ENCODE peak calls at places on chromosomes 4 and X, in ten cellular contexts. One of them, this sample, is unnamed.

GRCh38 chrX:136176399-136176825 is 29.1 kb downstream of the FHL1 start:
- DNase-seq in heart right ventricle: no peak
- DNase-seq in tibial nerve: peak
- DNase-seq in endodermal cell: no peak
- DNase-seq in H1: no peak
- DNase-seq in IMR-90: peak
- DNase-seq in stomach: no peak
- DNase-seq in OCI-LY7: no peak
- DNase-seq in choroid plexus epithelial cell: peak
- DNase-seq in HFF-Myc: no peak
- DNase-seq in this sample: peak

GRCh38 chrX:47321978-47322377 is 48.4 kb upstream of the ZNF157 start:
- DNase-seq in IMR-90: no peak
- DNase-seq in HFF-Myc: no peak
- DNase-seq in choroid plexus epithelial cell: no peak
- DNase-seq in heart right ventricle: no peak
- DNase-seq in tibial nerve: no peak
- DNase-seq in stomach: no peak
- DNase-seq in endodermal cell: peak
- DNase-seq in OCI-LY7: no peak
- DNase-seq in H1: peak
- DNase-seq in this sample: no peak

GRCh38 chr4:38371391-38371851 is 292.6 kb upstream of the KLF3 start:
- DNase-seq in HFF-Myc: no peak
- DNase-seq in choroid plexus epithelial cell: peak
- DNase-seq in endodermal cell: no peak
- DNase-seq in IMR-90: peak
- DNase-seq in heart right ventricle: no peak
- DNase-seq in tibial nerve: no peak
- DNase-seq in stomach: no peak
- DNase-seq in H1: no peak
- DNase-seq in OCI-LY7: no peak
- DNase-seq in this sample: peak

GRCh38 chr4:74062954-74063353 is 24.5 kb upstream of the CXCL3 start:
- DNase-seq in tibial nerve: no peak
- DNase-seq in H1: no peak
- DNase-seq in IMR-90: no peak
- DNase-seq in endodermal cell: no peak
- DNase-seq in choroid plexus epithelial cell: no peak
- DNase-seq in HFF-Myc: no peak
- DNase-seq in OCI-LY7: no peak
- DNase-seq in stomach: no peak
- DNase-seq in heart right ventricle: no peak
- DNase-seq in this sample: no peak

GRCh38 chrX:115322375-115322774 is 32.9 kb downstream of the LUZP4 start:
- DNase-seq in tibial nerve: no peak
- DNase-seq in choroid plexus epithelial cell: no peak
- DNase-seq in stomach: no peak
- DNase-seq in HFF-Myc: no peak
- DNase-seq in IMR-90: no peak
- DNase-seq in endodermal cell: no peak
- DNase-seq in OCI-LY7: no peak
- DNase-seq in H1: no peak
- DNase-seq in heart right ventricle: no peak
- DNase-seq in this sample: no peak

GRCh38 chr4:37524267-37524666 is 161.9 kb downstream of the RELL1 start:
- DNase-seq in IMR-90: no peak
- DNase-seq in endodermal cell: no peak
- DNase-seq in H1: no peak
- DNase-seq in OCI-LY7: no peak
- DNase-seq in heart right ventricle: no peak
- DNase-seq in stomach: no peak
- DNase-seq in choroid plexus epithelial cell: no peak
- DNase-seq in tibial nerve: no peak
- DNase-seq in HFF-Myc: no peak
- DNase-seq in this sample: no peak

GRCh38 chrX:51047950-51048349 is 137.4 kb downstream of the BMP15 start:
- DNase-seq in HFF-Myc: no peak
- DNase-seq in choroid plexus epithelial cell: no peak
- DNase-seq in tibial nerve: no peak
- DNase-seq in endodermal cell: no peak
- DNase-seq in heart right ventricle: no peak
- DNase-seq in IMR-90: no peak
- DNase-seq in H1: no peak
- DNase-seq in OCI-LY7: no peak
- DNase-seq in stomach: no peak
- DNase-seq in this sample: no peak

GRCh38 chrX:103513067-103513466 is 6.2 kb downstream of the RAB40A start:
- DNase-seq in tibial nerve: no peak
- DNase-seq in H1: no peak
- DNase-seq in HFF-Myc: no peak
- DNase-seq in heart right ventricle: no peak
- DNase-seq in choroid plexus epithelial cell: peak
- DNase-seq in stomach: no peak
- DNase-seq in OCI-LY7: no peak
- DNase-seq in endodermal cell: peak
- DNase-seq in IMR-90: no peak
- DNase-seq in this sample: no peak

DNA sequence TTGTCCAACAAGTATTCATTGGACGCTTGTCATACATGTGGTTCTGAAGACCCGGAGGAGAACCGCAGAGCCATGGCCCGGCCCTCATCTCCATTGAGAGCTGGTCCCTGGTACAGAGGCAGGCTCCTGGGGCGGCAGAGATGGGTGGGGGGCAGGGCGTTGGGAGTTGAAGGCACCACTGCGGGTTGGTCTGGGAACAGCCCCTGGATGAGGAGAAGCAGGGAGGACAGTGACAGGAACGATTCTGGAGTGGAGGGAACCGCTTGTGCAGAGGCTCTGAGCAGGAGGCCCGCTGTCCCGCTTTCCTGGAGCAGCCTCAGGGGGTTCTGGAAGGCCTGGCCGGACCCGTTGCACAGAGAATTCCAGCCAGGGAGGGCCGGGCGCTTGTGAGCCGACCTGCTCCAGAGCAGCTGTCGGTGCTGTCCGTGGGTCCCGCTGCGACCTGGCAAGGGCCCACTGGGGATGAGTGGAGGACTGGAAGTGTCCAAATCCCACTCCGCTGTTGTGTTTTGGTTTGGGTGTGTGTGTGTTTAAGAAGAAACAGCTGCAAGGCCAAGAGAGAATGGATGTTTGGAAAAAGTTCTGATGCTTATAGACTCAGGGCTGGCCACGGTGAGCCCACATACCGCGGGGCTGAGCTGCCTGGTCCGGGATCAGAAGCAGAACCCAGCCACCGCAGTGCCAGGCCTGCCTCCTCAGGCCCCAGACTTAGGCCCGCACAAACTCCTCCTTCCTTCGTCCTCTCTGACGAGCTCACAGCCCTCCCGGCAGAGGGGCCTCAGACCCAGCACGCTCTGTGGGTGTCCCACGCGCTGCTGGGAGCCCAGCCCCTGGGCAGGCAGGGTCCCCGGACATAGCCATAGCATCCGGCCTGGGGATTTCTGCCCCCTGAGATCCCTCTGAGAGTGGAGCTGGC is 73.8 kb downstream of the HTRA3 start:
- DNase-seq in OCI-LY7: no peak
- DNase-seq in tibial nerve: no peak
- DNase-seq in stomach: peak
- DNase-seq in IMR-90: no peak
- DNase-seq in H1: no peak
- DNase-seq in heart right ventricle: peak
- DNase-seq in HFF-Myc: no peak
- DNase-seq in endodermal cell: peak
- DNase-seq in choroid plexus epithelial cell: no peak
- DNase-seq in this sample: no peak
- TF ChIP-seq CTCF in OCI-LY7: no peak
- TF ChIP-seq CTCF in tibial nerve: no peak
- TF ChIP-seq CTCF in stomach: no peak
- TF ChIP-seq CTCF in IMR-90: no peak
- TF ChIP-seq CTCF in H1: no peak
- TF ChIP-seq CTCF in heart right ventricle: no peak
- TF ChIP-seq CTCF in HFF-Myc: no peak
- TF ChIP-seq CTCF in endodermal cell: no peak
- TF ChIP-seq CTCF in choroid plexus epithelial cell: no peak
- TF ChIP-seq CTCF in this sample: no peak

DNA sequence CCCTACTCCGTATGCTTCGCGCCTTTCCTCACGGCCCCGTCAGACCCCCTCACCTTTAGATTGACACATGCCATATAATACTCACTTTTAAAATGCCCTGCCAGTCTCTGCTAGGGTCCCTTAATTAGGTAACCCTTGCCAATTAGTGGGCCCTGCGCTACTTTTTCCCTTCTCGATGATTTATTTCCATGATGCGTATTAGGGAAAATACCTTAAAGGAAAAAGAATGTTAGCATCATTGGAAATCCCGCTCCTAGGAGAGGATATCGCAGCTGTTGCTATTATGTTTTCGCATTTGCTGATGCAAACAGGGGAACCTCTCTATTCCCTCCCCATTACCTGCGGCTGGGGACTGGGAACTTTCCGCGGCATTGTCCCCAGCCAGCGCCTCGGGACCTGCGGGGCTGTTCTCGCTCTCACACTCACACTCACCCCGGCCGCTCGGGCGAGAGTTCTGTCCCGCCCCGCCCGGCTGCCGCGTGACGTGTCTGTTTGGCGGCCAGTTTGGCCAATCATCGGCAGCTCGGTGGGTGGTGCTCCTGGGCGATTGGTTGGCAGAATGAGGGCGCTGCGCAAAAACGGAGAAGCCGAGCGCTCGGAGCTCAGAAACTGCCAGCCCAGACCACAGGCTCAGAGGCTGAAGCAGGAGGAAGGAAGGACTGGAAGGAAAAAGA is at the start of gene PCDH10:
- DNase-seq in tibial nerve: peak
- DNase-seq in stomach: peak
- DNase-seq in OCI-LY7: no peak
- DNase-seq in endodermal cell: peak
- DNase-seq in heart right ventricle: peak
- DNase-seq in IMR-90: peak
- DNase-seq in choroid plexus epithelial cell: peak
- DNase-seq in HFF-Myc: peak
- DNase-seq in H1: peak
- DNase-seq in this sample: peak
- H3K4me3 ChIP-seq in tibial nerve: peak
- H3K4me3 ChIP-seq in stomach: peak
- H3K4me3 ChIP-seq in OCI-LY7: no peak
- H3K4me3 ChIP-seq in endodermal cell: peak
- H3K4me3 ChIP-seq in heart right ventricle: peak
- H3K4me3 ChIP-seq in IMR-90: peak
- H3K4me3 ChIP-seq in choroid plexus epithelial cell: peak
- H3K4me3 ChIP-seq in HFF-Myc: peak
- H3K4me3 ChIP-seq in H1: peak
- H3K4me3 ChIP-seq in this sample: peak

GRCh38 chrX:78950157-78950556 is 5.0 kb downstream of the P2RY10 start:
- DNase-seq in OCI-LY7: no peak
- DNase-seq in HFF-Myc: no peak
- DNase-seq in heart right ventricle: no peak
- DNase-seq in stomach: no peak
- DNase-seq in choroid plexus epithelial cell: no peak
- DNase-seq in endodermal cell: no peak
- DNase-seq in tibial nerve: no peak
- DNase-seq in H1: no peak
- DNase-seq in IMR-90: no peak
- DNase-seq in this sample: no peak
- TF ChIP-seq CTCF in OCI-LY7: no peak
- TF ChIP-seq CTCF in HFF-Myc: no peak
- TF ChIP-seq CTCF in heart right ventricle: no peak
- TF ChIP-seq CTCF in stomach: no peak
- TF ChIP-seq CTCF in choroid plexus epithelial cell: no peak
- TF ChIP-seq CTCF in endodermal cell: no peak
- TF ChIP-seq CTCF in tibial nerve: no peak
- TF ChIP-seq CTCF in H1: no peak
- TF ChIP-seq CTCF in IMR-90: no peak
- TF ChIP-seq CTCF in this sample: no peak

GRCh38 chrX:107708762-107709161 is 66.8 kb downstream of the TSC22D3 start:
- DNase-seq in endodermal cell: peak
- DNase-seq in stomach: no peak
- DNase-seq in tibial nerve: no peak
- DNase-seq in IMR-90: peak
- DNase-seq in HFF-Myc: no peak
- DNase-seq in H1: no peak
- DNase-seq in heart right ventricle: no peak
- DNase-seq in OCI-LY7: no peak
- DNase-seq in choroid plexus epithelial cell: no peak
- DNase-seq in this sample: no peak

GRCh38 chrX:107711521-107712041 is 64.0 kb downstream of the TSC22D3 start:
- DNase-seq in IMR-90: no peak
- DNase-seq in HFF-Myc: no peak
- DNase-seq in heart right ventricle: no peak
- DNase-seq in choroid plexus epithelial cell: peak
- DNase-seq in tibial nerve: no peak
- DNase-seq in endodermal cell: peak
- DNase-seq in H1: no peak
- DNase-seq in OCI-LY7: no peak
- DNase-seq in stomach: no peak
- DNase-seq in this sample: no peak

GRCh38 chrX:107712231-107713204 is 63.1 kb downstream of the TSC22D3 start:
- DNase-seq in stomach: no peak
- DNase-seq in tibial nerve: peak
- DNase-seq in endodermal cell: peak
- DNase-seq in HFF-Myc: no peak
- DNase-seq in OCI-LY7: no peak
- DNase-seq in IMR-90: peak
- DNase-seq in heart right ventricle: no peak
- DNase-seq in choroid plexus epithelial cell: peak
- DNase-seq in H1: no peak
- DNase-seq in this sample: no peak

GRCh38 chrX:107709266-107709795 is 66.3 kb downstream of the TSC22D3 start:
- DNase-seq in heart right ventricle: no peak
- DNase-seq in OCI-LY7: no peak
- DNase-seq in H1: no peak
- DNase-seq in endodermal cell: peak
- DNase-seq in HFF-Myc: no peak
- DNase-seq in stomach: no peak
- DNase-seq in IMR-90: no peak
- DNase-seq in choroid plexus epithelial cell: no peak
- DNase-seq in tibial nerve: no peak
- DNase-seq in this sample: no peak

DNA sequence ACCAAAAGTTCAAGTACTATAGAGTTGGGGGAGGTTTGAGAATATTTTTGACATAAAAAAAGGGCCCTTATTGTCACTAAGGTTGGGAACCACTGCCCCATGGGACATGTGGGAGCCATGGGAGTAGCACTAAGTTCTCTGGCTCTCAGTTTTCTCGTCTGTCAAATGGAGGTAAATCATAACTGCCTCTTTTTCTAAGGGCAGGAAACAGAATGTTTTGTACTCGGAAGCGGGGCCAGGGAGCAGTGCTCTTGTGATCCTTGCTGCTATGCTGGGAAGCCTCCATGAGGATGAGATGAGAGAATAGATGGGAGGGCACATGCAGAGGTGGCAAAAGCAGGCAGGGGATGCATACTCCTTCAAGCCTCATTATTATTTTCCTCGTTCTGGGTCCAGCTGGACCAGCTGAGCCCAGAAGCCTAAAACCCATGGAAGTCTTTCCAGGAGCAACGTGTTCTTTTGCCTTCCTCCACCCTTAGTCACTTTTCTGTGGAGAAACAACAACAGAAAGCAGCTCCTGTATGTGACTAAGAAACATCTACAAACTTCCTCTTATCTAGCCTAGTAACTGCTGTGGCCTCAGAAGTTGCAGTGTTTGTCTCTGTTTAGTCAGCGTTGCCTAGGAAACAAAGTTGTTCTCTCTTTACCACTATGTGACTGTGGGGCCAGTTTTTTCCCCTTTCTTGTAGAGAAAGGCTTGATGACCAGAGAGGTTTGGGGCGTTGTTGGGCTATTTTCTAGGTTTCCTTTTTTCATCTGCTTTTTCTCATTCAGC is 64.8 kb downstream of the TSC22D3 start:
- DNase-seq in OCI-LY7: peak
- DNase-seq in heart right ventricle: no peak
- DNase-seq in choroid plexus epithelial cell: peak
- DNase-seq in H1: no peak
- DNase-seq in endodermal cell: peak
- DNase-seq in HFF-Myc: peak
- DNase-seq in tibial nerve: peak
- DNase-seq in IMR-90: peak
- DNase-seq in stomach: no peak
- DNase-seq in this sample: peak
- H3K4me3 ChIP-seq in OCI-LY7: peak
- H3K4me3 ChIP-seq in heart right ventricle: no peak
- H3K4me3 ChIP-seq in choroid plexus epithelial cell: no peak
- H3K4me3 ChIP-seq in H1: no peak
- H3K4me3 ChIP-seq in endodermal cell: no peak
- H3K4me3 ChIP-seq in HFF-Myc: no peak
- H3K4me3 ChIP-seq in tibial nerve: no peak
- H3K4me3 ChIP-seq in IMR-90: no peak
- H3K4me3 ChIP-seq in stomach: no peak
- H3K4me3 ChIP-seq in this sample: no peak

This sample was measured in AG04449.